ENCODE peak calls at places on chromosomes 16 and 17, in ten cellular contexts. One of them, this sample, is unnamed.

GRCh38 chr17:61454932-61455753 is 2.9 kb downstream of the TBX4 start:
- DNase-seq in prostate gland: no peak
- DNase-seq in activated T-cell treated with anti-CD3 and anti-CD28 coated beads, Interleukin-2, amount 50 U/mL, for 4 hours: no peak
- DNase-seq in endothelial cell of umbilical vein: no peak
- DNase-seq in NCI-H1417: no peak
- DNase-seq in stimulated activated naive CD8-positive, alpha-beta T cell treated with anti-CD3 and anti-CD28 coated beads, Interleukin-15, Interleukin-2, amounts not matched to agents 100 U/mL and 50 U/mL, for 24 hours: no peak
- DNase-seq in lower leg skin: no peak
- DNase-seq in stimulated activated CD4-positive, alpha-beta T cell treated with anti-CD3 and anti-CD28 coated beads, Interleukin-2, amount 100 ng/mL, for 24 hours: no peak
- DNase-seq in CD8-positive, alpha-beta T cell: no peak
- DNase-seq in T-helper 2 cell: no peak
- DNase-seq in this sample: no peak

GRCh38 chr17:3512512-3513171 is 36.8 kb downstream of the ASPA start:
- DNase-seq in T-helper 2 cell: no peak
- DNase-seq in lower leg skin: peak; percentile 93
- DNase-seq in CD8-positive, alpha-beta T cell: no peak
- DNase-seq in activated T-cell treated with anti-CD3 and anti-CD28 coated beads, Interleukin-2, amount 50 U/mL, for 4 hours: no peak
- DNase-seq in NCI-H1417: no peak
- DNase-seq in endothelial cell of umbilical vein: no peak
- DNase-seq in prostate gland: no peak
- DNase-seq in stimulated activated naive CD8-positive, alpha-beta T cell treated with anti-CD3 and anti-CD28 coated beads, Interleukin-15, Interleukin-2, amounts not matched to agents 100 U/mL and 50 U/mL, for 24 hours: no peak
- DNase-seq in stimulated activated CD4-positive, alpha-beta T cell treated with anti-CD3 and anti-CD28 coated beads, Interleukin-2, amount 100 ng/mL, for 24 hours: no peak
- DNase-seq in this sample: peak; percentile 81

GRCh38 chr16:14672403-14672971 is 21.6 kb downstream of the PLA2G10 start:
- DNase-seq in endothelial cell of umbilical vein: no peak
- DNase-seq in stimulated activated naive CD8-positive, alpha-beta T cell treated with anti-CD3 and anti-CD28 coated beads, Interleukin-15, Interleukin-2, amounts not matched to agents 100 U/mL and 50 U/mL, for 24 hours: no peak
- DNase-seq in lower leg skin: no peak
- DNase-seq in NCI-H1417: no peak
- DNase-seq in prostate gland: no peak
- DNase-seq in T-helper 2 cell: no peak
- DNase-seq in CD8-positive, alpha-beta T cell: no peak
- DNase-seq in activated T-cell treated with anti-CD3 and anti-CD28 coated beads, Interleukin-2, amount 50 U/mL, for 4 hours: no peak
- DNase-seq in stimulated activated CD4-positive, alpha-beta T cell treated with anti-CD3 and anti-CD28 coated beads, Interleukin-2, amount 100 ng/mL, for 24 hours: no peak
- DNase-seq in this sample: no peak

GRCh38 chr17:59425085-59425901 is 93.8 kb downstream of the YPEL2 start:
- DNase-seq in lower leg skin: peak; percentile 89
- DNase-seq in stimulated activated naive CD8-positive, alpha-beta T cell treated with anti-CD3 and anti-CD28 coated beads, Interleukin-15, Interleukin-2, amounts not matched to agents 100 U/mL and 50 U/mL, for 24 hours: no peak
- DNase-seq in activated T-cell treated with anti-CD3 and anti-CD28 coated beads, Interleukin-2, amount 50 U/mL, for 4 hours: no peak
- DNase-seq in CD8-positive, alpha-beta T cell: no peak
- DNase-seq in endothelial cell of umbilical vein: peak; percentile 70
- DNase-seq in stimulated activated CD4-positive, alpha-beta T cell treated with anti-CD3 and anti-CD28 coated beads, Interleukin-2, amount 100 ng/mL, for 24 hours: no peak
- DNase-seq in NCI-H1417: no peak
- DNase-seq in prostate gland: no peak
- DNase-seq in T-helper 2 cell: no peak
- DNase-seq in this sample: peak; percentile 56

GRCh38 chr17:37299257-37299985 is 76.4 kb upstream of the C17orf78 start:
- DNase-seq in NCI-H1417: peak; percentile 22
- DNase-seq in activated T-cell treated with anti-CD3 and anti-CD28 coated beads, Interleukin-2, amount 50 U/mL, for 4 hours: no peak
- DNase-seq in prostate gland: peak; percentile 46
- DNase-seq in endothelial cell of umbilical vein: peak; percentile 66
- DNase-seq in lower leg skin: no peak
- DNase-seq in T-helper 2 cell: no peak
- DNase-seq in stimulated activated CD4-positive, alpha-beta T cell treated with anti-CD3 and anti-CD28 coated beads, Interleukin-2, amount 100 ng/mL, for 24 hours: no peak
- DNase-seq in CD8-positive, alpha-beta T cell: no peak
- DNase-seq in stimulated activated naive CD8-positive, alpha-beta T cell treated with anti-CD3 and anti-CD28 coated beads, Interleukin-15, Interleukin-2, amounts not matched to agents 100 U/mL and 50 U/mL, for 24 hours: no peak
- DNase-seq in this sample: no peak

GRCh38 chr17:39739020-39739884 is 1.5 kb downstream of the GRB7 start:
- DNase-seq in prostate gland: peak; percentile 89
- DNase-seq in T-helper 2 cell: no peak
- DNase-seq in activated T-cell treated with anti-CD3 and anti-CD28 coated beads, Interleukin-2, amount 50 U/mL, for 4 hours: no peak
- DNase-seq in stimulated activated naive CD8-positive, alpha-beta T cell treated with anti-CD3 and anti-CD28 coated beads, Interleukin-15, Interleukin-2, amounts not matched to agents 100 U/mL and 50 U/mL, for 24 hours: no peak
- DNase-seq in endothelial cell of umbilical vein: no peak
- DNase-seq in CD8-positive, alpha-beta T cell: no peak
- DNase-seq in stimulated activated CD4-positive, alpha-beta T cell treated with anti-CD3 and anti-CD28 coated beads, Interleukin-2, amount 100 ng/mL, for 24 hours: no peak
- DNase-seq in lower leg skin: peak; percentile 95
- DNase-seq in NCI-H1417: peak; percentile 88
- DNase-seq in this sample: peak; percentile 69

GRCh38 chr16:35302859-35303258 is 1843.4 kb downstream of the TP53TG3F start:
- DNase-seq in CD8-positive, alpha-beta T cell: no peak
- DNase-seq in stimulated activated naive CD8-positive, alpha-beta T cell treated with anti-CD3 and anti-CD28 coated beads, Interleukin-15, Interleukin-2, amounts not matched to agents 100 U/mL and 50 U/mL, for 24 hours: no peak
- DNase-seq in lower leg skin: no peak
- DNase-seq in NCI-H1417: no peak
- DNase-seq in prostate gland: no peak
- DNase-seq in endothelial cell of umbilical vein: no peak
- DNase-seq in T-helper 2 cell: no peak
- DNase-seq in stimulated activated CD4-positive, alpha-beta T cell treated with anti-CD3 and anti-CD28 coated beads, Interleukin-2, amount 100 ng/mL, for 24 hours: no peak
- DNase-seq in activated T-cell treated with anti-CD3 and anti-CD28 coated beads, Interleukin-2, amount 50 U/mL, for 4 hours: no peak
- DNase-seq in this sample: no peak

GRCh38 chr16:30875881-30876791 is 17.7 kb downstream of the BCL7C start:
- DNase-seq in CD8-positive, alpha-beta T cell: no peak
- DNase-seq in activated T-cell treated with anti-CD3 and anti-CD28 coated beads, Interleukin-2, amount 50 U/mL, for 4 hours: no peak
- DNase-seq in prostate gland: no peak
- DNase-seq in stimulated activated CD4-positive, alpha-beta T cell treated with anti-CD3 and anti-CD28 coated beads, Interleukin-2, amount 100 ng/mL, for 24 hours: peak; percentile 24
- DNase-seq in stimulated activated naive CD8-positive, alpha-beta T cell treated with anti-CD3 and anti-CD28 coated beads, Interleukin-15, Interleukin-2, amounts not matched to agents 100 U/mL and 50 U/mL, for 24 hours: peak; percentile 44
- DNase-seq in lower leg skin: no peak
- DNase-seq in NCI-H1417: peak; percentile 43
- DNase-seq in T-helper 2 cell: no peak
- DNase-seq in endothelial cell of umbilical vein: no peak
- DNase-seq in this sample: no peak

GRCh38 chr16:57000271-57001025 is 11.1 kb downstream of the NLRC5 start:
- DNase-seq in stimulated activated CD4-positive, alpha-beta T cell treated with anti-CD3 and anti-CD28 coated beads, Interleukin-2, amount 100 ng/mL, for 24 hours: peak; percentile 53
- DNase-seq in activated T-cell treated with anti-CD3 and anti-CD28 coated beads, Interleukin-2, amount 50 U/mL, for 4 hours: peak; percentile 47
- DNase-seq in T-helper 2 cell: no peak
- DNase-seq in prostate gland: no peak
- DNase-seq in endothelial cell of umbilical vein: peak; percentile 60
- DNase-seq in NCI-H1417: no peak
- DNase-seq in stimulated activated naive CD8-positive, alpha-beta T cell treated with anti-CD3 and anti-CD28 coated beads, Interleukin-15, Interleukin-2, amounts not matched to agents 100 U/mL and 50 U/mL, for 24 hours: peak; percentile 82
- DNase-seq in lower leg skin: peak; percentile 92
- DNase-seq in CD8-positive, alpha-beta T cell: no peak
- DNase-seq in this sample: peak; percentile 45